ENCODE peak calls at places on chromosomes 11 and 22, in eight cellular contexts. A is sigmoid colon; J is PC-3; P is upper lobe of right lung; V is IMR-90; K is stomach; I is CD8-positive, alpha-beta T cell; T is dorsolateral prefrontal cortex. D is an unnamed sample. For H3K27me3, the result is how much of the 10 kb centered on the place peaks cover.

GRCh38 chr22:36873614-36874308 is 13.0 kb downstream of the NCF4 start:
- DNase-seq in K (peak), T (no peak), J (peak), P (peak), I (no peak), A (no peak), V (peak), D (peak)

GRCh38 chr11:90407350-90407749 is 184.5 kb upstream of the CHORDC1 start:
- DNase-seq in T (no peak), J (peak), P (no peak), A (no peak), I (no peak), K (no peak), V (no peak), D (no peak)

GRCh38 chr11:108003623-108004022 is 5.1 kb upstream of the CUL5 start:
- DNase-seq in K (no peak), T (no peak), P (no peak), I (no peak), A (no peak), V (no peak), J (no peak), D (no peak)

GRCh38 chr11:71301046-71301857 is 48.9 kb upstream of the SHANK2 start:
- DNase-seq in V (no peak), T (no peak), A (peak), K (peak), P (peak), I (no peak), J (no peak), D (no peak)

GRCh38 chr11:86990079-86990478 is 34.9 kb upstream of the FZD4 start:
- DNase-seq in P (no peak), A (no peak), T (no peak), V (peak), K (no peak), I (no peak), J (no peak), D (no peak)

GRCh38 chr11:27158763-27159679 is 118.4 kb downstream of the BBOX1 start:
- DNase-seq in K (peak), P (no peak), J (peak), V (peak), I (no peak), A (peak), T (no peak), D (peak)

GRCh38 chr11:9821008-9821752 is 157.3 kb downstream of the SWAP70 start:
- DNase-seq in A (no peak), P (no peak), V (no peak), T (no peak), I (no peak), J (peak), K (no peak), D (peak)

GRCh38 chr11:108538022-108538424 is 39.8 kb upstream of the POGLUT3 start:
- DNase-seq in P (peak), K (peak), T (no peak), A (no peak), I (peak), J (no peak), V (no peak), D (peak)

DNA sequence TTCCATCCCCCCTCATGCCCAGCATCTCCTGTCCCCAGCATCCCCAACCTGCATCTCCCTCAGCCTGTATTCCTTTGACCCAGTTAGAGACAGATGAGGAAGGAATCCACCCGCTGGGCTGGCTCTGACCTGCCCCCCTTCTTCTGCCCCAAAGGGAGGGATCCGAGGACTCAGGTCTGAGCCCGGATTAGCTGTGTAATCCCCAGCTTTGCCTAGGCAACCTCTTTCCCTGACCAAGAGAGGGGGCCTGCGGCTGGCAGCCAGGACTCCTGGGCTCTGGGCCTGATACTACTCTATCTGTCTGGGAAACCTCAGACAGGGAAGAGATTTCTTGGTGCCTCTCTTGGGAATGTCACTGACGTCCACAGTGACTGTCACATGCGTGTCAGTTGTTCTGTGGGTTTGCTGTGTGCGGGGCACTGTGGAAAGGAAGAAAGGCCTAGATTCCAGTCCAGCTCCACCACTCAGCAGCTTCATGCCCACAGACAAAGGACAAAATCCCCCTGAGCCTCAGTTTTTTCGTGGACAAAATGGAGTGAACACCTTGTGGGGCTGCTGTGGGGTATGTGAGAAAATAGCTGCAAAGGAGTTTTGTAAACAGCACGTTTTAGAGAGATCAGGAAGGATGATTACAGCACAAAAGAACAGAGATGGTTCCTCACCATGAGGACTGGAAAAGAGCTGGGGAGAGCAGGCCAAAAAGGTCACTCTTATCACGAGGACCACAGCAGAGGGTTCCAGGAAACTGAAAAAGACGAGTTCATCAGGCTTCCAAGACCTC is 1.3 kb upstream of the NDUFV1 start:
- DNase-seq in T (no peak), A (no peak), K (no peak), I (no peak), P (no peak), V (no peak), J (no peak), D (no peak)
- H3K4me3 ChIP-seq in T (no peak), A (no peak), K (no peak), I (no peak), P (no peak), V (no peak), J (peak), D (no peak)

GRCh38 chr11:32428665-32429293 is 6.6 kb downstream of the WT1 start:
- DNase-seq in A (no peak), J (no peak), K (no peak), V (no peak), P (no peak), T (no peak), I (no peak), D (no peak)
- H3K27me3 ChIP-seq in A (half or more), J (under half), K (half or more), V (half or more), P (half or more), T (half or more), I (under half), D (half or more)

DNA sequence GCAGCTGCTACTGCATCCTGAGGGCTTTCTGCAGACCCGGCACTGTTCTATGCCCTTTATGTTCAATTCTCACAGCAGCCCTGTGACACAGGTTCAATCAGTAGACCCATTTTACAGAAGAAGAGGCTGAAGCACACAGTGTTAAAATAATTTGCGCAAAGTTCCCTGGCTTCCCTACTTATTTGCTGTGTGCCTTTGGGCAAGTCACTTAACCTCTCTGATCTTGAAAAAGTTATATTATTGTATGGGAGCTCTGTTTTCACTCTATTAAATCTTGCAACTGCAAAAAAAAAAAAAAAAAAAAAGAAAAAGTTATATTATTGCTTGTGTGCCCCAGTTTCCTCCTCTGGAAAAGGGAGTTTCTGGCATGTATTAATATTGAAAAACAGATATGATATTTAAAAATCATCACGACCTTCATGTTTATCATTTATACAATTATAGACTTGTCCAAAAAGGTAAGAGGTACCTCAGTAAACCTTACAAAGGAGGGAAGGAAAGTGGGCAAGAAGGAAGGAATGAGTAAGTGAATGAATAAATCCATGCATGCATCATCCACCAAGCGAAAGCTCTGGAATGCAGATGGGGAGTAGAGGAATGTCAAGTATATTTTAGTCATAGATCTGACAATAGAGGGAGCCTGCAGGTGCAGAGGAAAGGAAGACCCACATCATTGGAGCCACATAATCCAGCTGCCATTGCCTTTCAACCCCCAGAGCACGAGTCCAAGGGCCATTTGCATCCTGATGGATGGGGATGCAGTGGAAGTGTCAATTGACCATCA is 21.2 kb upstream of the ISX start:
- DNase-seq in P (no peak), V (no peak), J (peak), A (no peak), I (no peak), K (no peak), T (no peak), D (no peak)
- TF ChIP-seq CTCF in P (no peak), V (no peak), J (no peak), A (no peak), I (no peak), K (no peak), T (no peak), D (no peak)

DNA sequence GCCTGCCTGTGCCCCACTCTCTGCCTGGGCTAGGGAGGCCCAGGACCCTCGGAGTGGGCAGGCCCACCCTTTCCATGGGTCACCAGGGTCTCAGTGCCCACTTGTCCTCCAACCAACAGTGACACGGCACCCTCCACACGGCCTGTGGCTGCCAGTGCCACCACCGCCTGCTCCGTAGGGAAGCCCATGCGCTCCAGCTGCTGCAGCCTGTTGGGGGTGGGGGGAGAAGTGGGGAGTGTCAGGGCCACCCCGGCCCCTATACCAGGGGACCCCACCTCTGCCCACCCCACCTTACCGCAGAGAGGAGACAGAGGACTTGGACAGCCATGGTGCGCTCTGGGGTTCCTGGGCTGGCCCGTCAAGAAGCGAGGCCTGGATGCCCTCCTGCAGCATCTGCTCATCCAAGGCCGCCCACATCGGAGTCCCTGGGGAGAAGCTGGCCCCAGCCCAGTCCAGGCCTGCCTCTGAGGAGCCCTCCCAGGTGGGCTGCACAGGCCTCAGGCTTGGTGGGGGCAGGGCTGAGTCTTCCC is 7.7 kb downstream of the RHBDD3 start:
- DNase-seq in A (no peak), I (no peak), P (no peak), K (no peak), T (no peak), J (no peak), V (no peak), D (no peak)
- H3K4me3 ChIP-seq in A (no peak), I (no peak), P (no peak), K (no peak), T (no peak), J (no peak), V (no peak), D (no peak)

D was measured in bronchial epithelial cell.